ENCODE peak calls at places on chromosomes 5 and 9, in seven cellular contexts. Y is OCI-LY7; Z is natural killer cell treated with Interleukin-12 subunit alpha and Interleukin-12 subunit beta and Interleukin-15 and Interleukin-18, amount 100 ng/mL, for 72 hours; B is cardiac muscle cell; F is amniotic stem cell; G is mucosa of descending colon; T is right lobe of liver. O is an unnamed sample.
A peak's percentile ranks its signal among the peaks of the same experiment; 100 is the strongest.

GRCh38 chr9:6076856-6077255 is 61.4 kb upstream of the RANBP6 start:
- DNase-seq in B (no peak), F (no peak), T (no peak), Z (no peak), G (no peak), Y (no peak), O (no peak)

GRCh38 chr9:108565651-108566378 is 290.0 kb downstream of the ACTL7B start:
- DNase-seq in F (peak; percentile 68), Z (no peak), G (no peak), B (peak; percentile 89), Y (peak; percentile 66), T (no peak), O (no peak)

GRCh38 chr5:150208187-150209015 is 18.5 kb downstream of the SLC6A7 start:
- DNase-seq in F (peak; percentile 42), Z (no peak), Y (no peak), G (no peak), T (no peak), B (no peak), O (no peak)

GRCh38 chr5:175485631-175486030 is 7.3 kb downstream of the SFXN1 start:
- DNase-seq in T (no peak), Z (no peak), B (no peak), Y (no peak), G (no peak), F (no peak), O (no peak)

GRCh38 chr9:76594764-76595410 is 135.9 kb downstream of the GCNT1 start:
- DNase-seq in Z (no peak), F (no peak), B (no peak), Y (no peak), T (no peak), G (no peak), O (no peak)

GRCh38 chr9:88998911-88999310 is 7.6 kb downstream of the S1PR3 start:
- DNase-seq in T (peak; percentile 47), G (peak; percentile 73), B (no peak), F (no peak), Z (no peak), Y (no peak), O (no peak)

GRCh38 chr9:104080983-104081382 is 13.1 kb upstream of the SMC2 start:
- DNase-seq in F (no peak), Y (no peak), G (no peak), T (no peak), Z (no peak), B (no peak), O (no peak)

GRCh38 chr5:55936100-55936693 is 58.6 kb downstream of the IL6ST start:
- DNase-seq in G (peak; percentile 76), Z (peak; percentile 69), F (peak; percentile 30), Y (peak; percentile 80), T (peak; percentile 75), B (peak; percentile 86), O (peak; percentile 84)

GRCh38 chr5:141567513-141568117 is 51.2 kb downstream of the DIAPH1 start:
- DNase-seq in Y (peak; percentile 34), T (no peak), G (no peak), F (no peak), Z (no peak), B (peak; percentile 29), O (no peak)

GRCh38 chr9:87714819-87715218 is 11.1 kb upstream of the CTSL start:
- DNase-seq in Y (no peak), G (no peak), B (no peak), Z (no peak), F (no peak), T (no peak), O (no peak)

GRCh38 chr5:149667084-149667826 is 62.9 kb upstream of the PPARGC1B start:
- DNase-seq in Y (peak; percentile 60), Z (no peak), F (no peak), T (no peak), G (no peak), B (no peak), O (no peak)

GRCh38 chr9:33858346-33858869 is 41.4 kb downstream of the UBE2R2 start:
- DNase-seq in Z (no peak), T (no peak), B (no peak), Y (no peak), F (no peak), G (no peak), O (no peak)

GRCh38 chr9:76564300-76564699 is 105.3 kb downstream of the GCNT1 start:
- DNase-seq in G (no peak), Z (no peak), T (no peak), Y (no peak), F (no peak), B (no peak), O (no peak)

GRCh38 chr9:126705311-126705766 is 91.6 kb downstream of the LMX1B start:
- DNase-seq in Z (peak; percentile 82), G (peak; percentile 74), Y (peak; percentile 79), B (peak; percentile 89), T (peak; percentile 69), F (peak; percentile 15), O (peak; percentile 87)

GRCh38 chr9:113370806-113371325 is 5.9 kb downstream of the HDHD3 start:
- DNase-seq in T (no peak), Z (no peak), Y (no peak), B (no peak), G (no peak), F (no peak), O (no peak)

GRCh38 chr5:178519804-178520203 is 70.4 kb downstream of the COL23A1 start:
- DNase-seq in F (no peak), Z (no peak), G (no peak), B (no peak), T (no peak), Y (no peak), O (no peak)

GRCh38 chr9:136525841-136526499 is 19.9 kb downstream of the NOTCH1 start:
- DNase-seq in F (no peak), B (peak; percentile 26), Y (no peak), Z (no peak), T (no peak), G (no peak), O (peak; percentile 79)